ENCODE peak calls at places on chromosomes 6 and 20, in nine cellular contexts. One of them, this sample, is unnamed.
A peak's percentile ranks its signal among the peaks of the same experiment; 100 is the strongest.

GRCh38 chr6:45713981-45714685 is 301.5 kb downstream of the CLIC5 start:
- DNase-seq in stimulated activated CD4-positive, alpha-beta T cell treated with anti-CD3 and anti-CD28 coated beads, Interleukin-1b, Interleukin-23, amount 100 ng/mL, for 48 hours: peak; percentile 32
- DNase-seq in EL: no peak
- DNase-seq in HFF-Myc: no peak
- DNase-seq in C1 segment of cervical spinal cord: no peak
- DNase-seq in amniotic stem cell: no peak
- DNase-seq in GM13976: no peak
- DNase-seq in D341Med: no peak
- DNase-seq in AG04449: no peak
- DNase-seq in this sample: no peak

GRCh38 chr20:25177890-25178321 is 17.6 kb upstream of the ENTPD6 start:
- DNase-seq in stimulated activated CD4-positive, alpha-beta T cell treated with anti-CD3 and anti-CD28 coated beads, Interleukin-1b, Interleukin-23, amount 100 ng/mL, for 48 hours: no peak
- DNase-seq in EL: peak; percentile 66
- DNase-seq in HFF-Myc: no peak
- DNase-seq in C1 segment of cervical spinal cord: no peak
- DNase-seq in amniotic stem cell: no peak
- DNase-seq in GM13976: no peak
- DNase-seq in D341Med: no peak
- DNase-seq in AG04449: no peak
- DNase-seq in this sample: no peak

GRCh38 chr20:47438464-47439381 is 63.0 kb upstream of the NCOA3 start:
- DNase-seq in stimulated activated CD4-positive, alpha-beta T cell treated with anti-CD3 and anti-CD28 coated beads, Interleukin-1b, Interleukin-23, amount 100 ng/mL, for 48 hours: no peak
- DNase-seq in EL: no peak
- DNase-seq in HFF-Myc: no peak
- DNase-seq in C1 segment of cervical spinal cord: no peak
- DNase-seq in amniotic stem cell: no peak
- DNase-seq in GM13976: peak; percentile 79
- DNase-seq in D341Med: no peak
- DNase-seq in AG04449: no peak
- DNase-seq in this sample: no peak

GRCh38 chr6:158050955-158051354 is 69.3 kb downstream of the SYNJ2 start:
- DNase-seq in stimulated activated CD4-positive, alpha-beta T cell treated with anti-CD3 and anti-CD28 coated beads, Interleukin-1b, Interleukin-23, amount 100 ng/mL, for 48 hours: no peak
- DNase-seq in EL: peak; percentile 57
- DNase-seq in HFF-Myc: no peak
- DNase-seq in C1 segment of cervical spinal cord: no peak
- DNase-seq in amniotic stem cell: peak; percentile 17
- DNase-seq in GM13976: no peak
- DNase-seq in D341Med: no peak
- DNase-seq in AG04449: no peak
- DNase-seq in this sample: no peak

GRCh38 chr20:60512436-60512835 is 554.2 kb downstream of the CDH26 start:
- DNase-seq in stimulated activated CD4-positive, alpha-beta T cell treated with anti-CD3 and anti-CD28 coated beads, Interleukin-1b, Interleukin-23, amount 100 ng/mL, for 48 hours: no peak
- DNase-seq in EL: peak; percentile 78
- DNase-seq in HFF-Myc: no peak
- DNase-seq in C1 segment of cervical spinal cord: peak; percentile 1
- DNase-seq in amniotic stem cell: no peak
- DNase-seq in GM13976: no peak
- DNase-seq in D341Med: no peak
- DNase-seq in AG04449: peak; percentile 23
- DNase-seq in this sample: peak; percentile 17

GRCh38 chr6:1181939-1182338 is 130.0 kb upstream of the FOXQ1 start:
- DNase-seq in stimulated activated CD4-positive, alpha-beta T cell treated with anti-CD3 and anti-CD28 coated beads, Interleukin-1b, Interleukin-23, amount 100 ng/mL, for 48 hours: no peak
- DNase-seq in EL: no peak
- DNase-seq in HFF-Myc: no peak
- DNase-seq in C1 segment of cervical spinal cord: no peak
- DNase-seq in amniotic stem cell: no peak
- DNase-seq in GM13976: no peak
- DNase-seq in D341Med: no peak
- DNase-seq in AG04449: no peak
- DNase-seq in this sample: no peak

GRCh38 chr6:6723316-6723715 is 134.8 kb downstream of the LY86 start:
- DNase-seq in stimulated activated CD4-positive, alpha-beta T cell treated with anti-CD3 and anti-CD28 coated beads, Interleukin-1b, Interleukin-23, amount 100 ng/mL, for 48 hours: no peak
- DNase-seq in EL: no peak
- DNase-seq in HFF-Myc: no peak
- DNase-seq in C1 segment of cervical spinal cord: no peak
- DNase-seq in amniotic stem cell: no peak
- DNase-seq in GM13976: no peak
- DNase-seq in D341Med: no peak
- DNase-seq in AG04449: no peak
- DNase-seq in this sample: no peak

GRCh38 chr6:39209360-39209811 is 19.9 kb downstream of the KCNK5 start:
- DNase-seq in stimulated activated CD4-positive, alpha-beta T cell treated with anti-CD3 and anti-CD28 coated beads, Interleukin-1b, Interleukin-23, amount 100 ng/mL, for 48 hours: no peak
- DNase-seq in EL: no peak
- DNase-seq in HFF-Myc: no peak
- DNase-seq in C1 segment of cervical spinal cord: no peak
- DNase-seq in amniotic stem cell: no peak
- DNase-seq in GM13976: no peak
- DNase-seq in D341Med: no peak
- DNase-seq in AG04449: no peak
- DNase-seq in this sample: no peak

GRCh38 chr6:66808771-66809170 is 1101.7 kb upstream of the EYS start:
- DNase-seq in stimulated activated CD4-positive, alpha-beta T cell treated with anti-CD3 and anti-CD28 coated beads, Interleukin-1b, Interleukin-23, amount 100 ng/mL, for 48 hours: no peak
- DNase-seq in EL: no peak
- DNase-seq in HFF-Myc: no peak
- DNase-seq in C1 segment of cervical spinal cord: no peak
- DNase-seq in amniotic stem cell: no peak
- DNase-seq in GM13976: no peak
- DNase-seq in D341Med: no peak
- DNase-seq in AG04449: no peak
- DNase-seq in this sample: no peak

GRCh38 chr6:151014404-151015150 is 149.1 kb downstream of the MTHFD1L start:
- DNase-seq in stimulated activated CD4-positive, alpha-beta T cell treated with anti-CD3 and anti-CD28 coated beads, Interleukin-1b, Interleukin-23, amount 100 ng/mL, for 48 hours: peak; percentile 57
- DNase-seq in EL: peak; percentile 60
- DNase-seq in HFF-Myc: no peak
- DNase-seq in C1 segment of cervical spinal cord: peak; percentile 6
- DNase-seq in amniotic stem cell: no peak
- DNase-seq in GM13976: peak; percentile 66
- DNase-seq in D341Med: peak; percentile 77
- DNase-seq in AG04449: no peak
- DNase-seq in this sample: peak; percentile 62

GRCh38 chr6:96015321-96015790 is 418 bp upstream of the FUT9 start:
- DNase-seq in stimulated activated CD4-positive, alpha-beta T cell treated with anti-CD3 and anti-CD28 coated beads, Interleukin-1b, Interleukin-23, amount 100 ng/mL, for 48 hours: no peak
- DNase-seq in EL: no peak
- DNase-seq in HFF-Myc: no peak
- DNase-seq in C1 segment of cervical spinal cord: peak; percentile 86
- DNase-seq in amniotic stem cell: no peak
- DNase-seq in GM13976: no peak
- DNase-seq in D341Med: no peak
- DNase-seq in AG04449: no peak
- DNase-seq in this sample: no peak

GRCh38 chr20:58706975-58707681 is 14.5 kb downstream of the NPEPL1 start:
- DNase-seq in stimulated activated CD4-positive, alpha-beta T cell treated with anti-CD3 and anti-CD28 coated beads, Interleukin-1b, Interleukin-23, amount 100 ng/mL, for 48 hours: no peak
- DNase-seq in EL: no peak
- DNase-seq in HFF-Myc: no peak
- DNase-seq in C1 segment of cervical spinal cord: no peak
- DNase-seq in amniotic stem cell: no peak
- DNase-seq in GM13976: no peak
- DNase-seq in D341Med: peak; percentile 29
- DNase-seq in AG04449: no peak
- DNase-seq in this sample: no peak

GRCh38 chr6:159988983-159989454 is 20.1 kb downstream of the IGF2R start:
- DNase-seq in stimulated activated CD4-positive, alpha-beta T cell treated with anti-CD3 and anti-CD28 coated beads, Interleukin-1b, Interleukin-23, amount 100 ng/mL, for 48 hours: no peak
- DNase-seq in EL: peak; percentile 69
- DNase-seq in HFF-Myc: no peak
- DNase-seq in C1 segment of cervical spinal cord: no peak
- DNase-seq in amniotic stem cell: no peak
- DNase-seq in GM13976: no peak
- DNase-seq in D341Med: no peak
- DNase-seq in AG04449: no peak
- DNase-seq in this sample: no peak

GRCh38 chr6:116564921-116565872 is 6.1 kb upstream of the RWDD1 start:
- DNase-seq in stimulated activated CD4-positive, alpha-beta T cell treated with anti-CD3 and anti-CD28 coated beads, Interleukin-1b, Interleukin-23, amount 100 ng/mL, for 48 hours: peak; percentile 17
- DNase-seq in EL: peak; percentile 41
- DNase-seq in HFF-Myc: no peak
- DNase-seq in C1 segment of cervical spinal cord: peak; percentile 3
- DNase-seq in amniotic stem cell: no peak
- DNase-seq in GM13976: no peak
- DNase-seq in D341Med: no peak
- DNase-seq in AG04449: no peak
- DNase-seq in this sample: no peak

GRCh38 chr20:61044499-61044898 is 207.6 kb upstream of the CDH4 start:
- DNase-seq in stimulated activated CD4-positive, alpha-beta T cell treated with anti-CD3 and anti-CD28 coated beads, Interleukin-1b, Interleukin-23, amount 100 ng/mL, for 48 hours: no peak
- DNase-seq in EL: no peak
- DNase-seq in HFF-Myc: no peak
- DNase-seq in C1 segment of cervical spinal cord: no peak
- DNase-seq in amniotic stem cell: no peak
- DNase-seq in GM13976: no peak
- DNase-seq in D341Med: no peak
- DNase-seq in AG04449: no peak
- DNase-seq in this sample: no peak

GRCh38 chr6:142746524-142746923 is 198.5 kb downstream of the HIVEP2 start:
- DNase-seq in stimulated activated CD4-positive, alpha-beta T cell treated with anti-CD3 and anti-CD28 coated beads, Interleukin-1b, Interleukin-23, amount 100 ng/mL, for 48 hours: no peak
- DNase-seq in EL: peak; percentile 38
- DNase-seq in HFF-Myc: no peak
- DNase-seq in C1 segment of cervical spinal cord: no peak
- DNase-seq in amniotic stem cell: no peak
- DNase-seq in GM13976: no peak
- DNase-seq in D341Med: peak; percentile 34
- DNase-seq in AG04449: no peak
- DNase-seq in this sample: peak; percentile 36

GRCh38 chr6:92459606-92460005 is 959.8 kb downstream of the EPHA7 start:
- DNase-seq in stimulated activated CD4-positive, alpha-beta T cell treated with anti-CD3 and anti-CD28 coated beads, Interleukin-1b, Interleukin-23, amount 100 ng/mL, for 48 hours: no peak
- DNase-seq in EL: no peak
- DNase-seq in HFF-Myc: no peak
- DNase-seq in C1 segment of cervical spinal cord: no peak
- DNase-seq in amniotic stem cell: no peak
- DNase-seq in GM13976: no peak
- DNase-seq in D341Med: no peak
- DNase-seq in AG04449: no peak
- DNase-seq in this sample: no peak

GRCh38 chr20:45998337-45998736 is 10.4 kb upstream of the MMP9 start:
- DNase-seq in stimulated activated CD4-positive, alpha-beta T cell treated with anti-CD3 and anti-CD28 coated beads, Interleukin-1b, Interleukin-23, amount 100 ng/mL, for 48 hours: no peak
- DNase-seq in EL: no peak
- DNase-seq in HFF-Myc: no peak
- DNase-seq in C1 segment of cervical spinal cord: no peak
- DNase-seq in amniotic stem cell: no peak
- DNase-seq in GM13976: no peak
- DNase-seq in D341Med: no peak
- DNase-seq in AG04449: no peak
- DNase-seq in this sample: no peak

GRCh38 chr6:17031961-17032360 is 69.9 kb upstream of the STMND1 start:
- DNase-seq in stimulated activated CD4-positive, alpha-beta T cell treated with anti-CD3 and anti-CD28 coated beads, Interleukin-1b, Interleukin-23, amount 100 ng/mL, for 48 hours: no peak
- DNase-seq in EL: no peak
- DNase-seq in HFF-Myc: no peak
- DNase-seq in C1 segment of cervical spinal cord: peak; percentile 17
- DNase-seq in amniotic stem cell: no peak
- DNase-seq in GM13976: no peak
- DNase-seq in D341Med: no peak
- DNase-seq in AG04449: no peak
- DNase-seq in this sample: no peak

GRCh38 chr6:112396221-112396620 is 49.1 kb downstream of the RFPL4B start:
- DNase-seq in stimulated activated CD4-positive, alpha-beta T cell treated with anti-CD3 and anti-CD28 coated beads, Interleukin-1b, Interleukin-23, amount 100 ng/mL, for 48 hours: no peak
- DNase-seq in EL: peak; percentile 22
- DNase-seq in HFF-Myc: no peak
- DNase-seq in C1 segment of cervical spinal cord: no peak
- DNase-seq in amniotic stem cell: no peak
- DNase-seq in GM13976: no peak
- DNase-seq in D341Med: no peak
- DNase-seq in AG04449: no peak
- DNase-seq in this sample: peak; percentile 1

GRCh38 chr20:23541330-23541729 is 27.0 kb downstream of the CST9L start:
- DNase-seq in stimulated activated CD4-positive, alpha-beta T cell treated with anti-CD3 and anti-CD28 coated beads, Interleukin-1b, Interleukin-23, amount 100 ng/mL, for 48 hours: no peak
- DNase-seq in EL: no peak
- DNase-seq in HFF-Myc: no peak
- DNase-seq in C1 segment of cervical spinal cord: no peak
- DNase-seq in amniotic stem cell: no peak
- DNase-seq in GM13976: no peak
- DNase-seq in D341Med: no peak
- DNase-seq in AG04449: no peak
- DNase-seq in this sample: no peak

GRCh38 chr20:45044084-45044573 is 56.8 kb downstream of the KCNS1 start:
- DNase-seq in stimulated activated CD4-positive, alpha-beta T cell treated with anti-CD3 and anti-CD28 coated beads, Interleukin-1b, Interleukin-23, amount 100 ng/mL, for 48 hours: peak; percentile 33
- DNase-seq in EL: peak; percentile 82
- DNase-seq in HFF-Myc: peak; percentile 63
- DNase-seq in C1 segment of cervical spinal cord: no peak
- DNase-seq in amniotic stem cell: peak; percentile 68
- DNase-seq in GM13976: peak; percentile 39
- DNase-seq in D341Med: peak; percentile 69
- DNase-seq in AG04449: peak; percentile 36
- DNase-seq in this sample: peak; percentile 75

GRCh38 chr6:88870728-88871330 is 92.6 kb downstream of the RNGTT start:
- DNase-seq in stimulated activated CD4-positive, alpha-beta T cell treated with anti-CD3 and anti-CD28 coated beads, Interleukin-1b, Interleukin-23, amount 100 ng/mL, for 48 hours: peak; percentile 1
- DNase-seq in EL: peak; percentile 57
- DNase-seq in HFF-Myc: no peak
- DNase-seq in C1 segment of cervical spinal cord: no peak
- DNase-seq in amniotic stem cell: no peak
- DNase-seq in GM13976: peak; percentile 16
- DNase-seq in D341Med: peak; percentile 30
- DNase-seq in AG04449: no peak
- DNase-seq in this sample: peak; percentile 55

GRCh38 chr6:113855500-113856010 is 1.6 kb upstream of the MARCKS start:
- DNase-seq in stimulated activated CD4-positive, alpha-beta T cell treated with anti-CD3 and anti-CD28 coated beads, Interleukin-1b, Interleukin-23, amount 100 ng/mL, for 48 hours: no peak
- DNase-seq in EL: peak; percentile 59
- DNase-seq in HFF-Myc: no peak
- DNase-seq in C1 segment of cervical spinal cord: peak; percentile 80
- DNase-seq in amniotic stem cell: no peak
- DNase-seq in GM13976: peak; percentile 31
- DNase-seq in D341Med: no peak
- DNase-seq in AG04449: no peak
- DNase-seq in this sample: peak; percentile 36

GRCh38 chr20:56981301-56981700 is 285.1 kb downstream of the BMP7 start:
- DNase-seq in stimulated activated CD4-positive, alpha-beta T cell treated with anti-CD3 and anti-CD28 coated beads, Interleukin-1b, Interleukin-23, amount 100 ng/mL, for 48 hours: no peak
- DNase-seq in EL: no peak
- DNase-seq in HFF-Myc: no peak
- DNase-seq in C1 segment of cervical spinal cord: no peak
- DNase-seq in amniotic stem cell: no peak
- DNase-seq in GM13976: no peak
- DNase-seq in D341Med: no peak
- DNase-seq in AG04449: no peak
- DNase-seq in this sample: no peak

GRCh38 chr6:39319621-39320369 is 2.7 kb downstream of the KCNK16 start:
- DNase-seq in stimulated activated CD4-positive, alpha-beta T cell treated with anti-CD3 and anti-CD28 coated beads, Interleukin-1b, Interleukin-23, amount 100 ng/mL, for 48 hours: no peak
- DNase-seq in EL: no peak
- DNase-seq in HFF-Myc: no peak
- DNase-seq in C1 segment of cervical spinal cord: no peak
- DNase-seq in amniotic stem cell: no peak
- DNase-seq in GM13976: no peak
- DNase-seq in D341Med: no peak
- DNase-seq in AG04449: no peak
- DNase-seq in this sample: no peak

GRCh38 chr6:20200761-20201160 is 11.5 kb downstream of the MBOAT1 start:
- DNase-seq in stimulated activated CD4-positive, alpha-beta T cell treated with anti-CD3 and anti-CD28 coated beads, Interleukin-1b, Interleukin-23, amount 100 ng/mL, for 48 hours: no peak
- DNase-seq in EL: no peak
- DNase-seq in HFF-Myc: no peak
- DNase-seq in C1 segment of cervical spinal cord: no peak
- DNase-seq in amniotic stem cell: no peak
- DNase-seq in GM13976: no peak
- DNase-seq in D341Med: no peak
- DNase-seq in AG04449: no peak
- DNase-seq in this sample: no peak

GRCh38 chr6:28537509-28538140 is 11.9 kb downstream of the GPX5 start:
- DNase-seq in stimulated activated CD4-positive, alpha-beta T cell treated with anti-CD3 and anti-CD28 coated beads, Interleukin-1b, Interleukin-23, amount 100 ng/mL, for 48 hours: peak; percentile 60
- DNase-seq in EL: peak; percentile 23
- DNase-seq in HFF-Myc: peak; percentile 30
- DNase-seq in C1 segment of cervical spinal cord: no peak
- DNase-seq in amniotic stem cell: no peak
- DNase-seq in GM13976: no peak
- DNase-seq in D341Med: no peak
- DNase-seq in AG04449: no peak
- DNase-seq in this sample: no peak

GRCh38 chr20:13910492-13910891 is 79.9 kb downstream of the SEL1L2 start:
- DNase-seq in stimulated activated CD4-positive, alpha-beta T cell treated with anti-CD3 and anti-CD28 coated beads, Interleukin-1b, Interleukin-23, amount 100 ng/mL, for 48 hours: no peak
- DNase-seq in EL: no peak
- DNase-seq in HFF-Myc: no peak
- DNase-seq in C1 segment of cervical spinal cord: no peak
- DNase-seq in amniotic stem cell: no peak
- DNase-seq in GM13976: no peak
- DNase-seq in D341Med: no peak
- DNase-seq in AG04449: no peak
- DNase-seq in this sample: no peak

GRCh38 chr20:32686530-32687179 is 12.9 kb upstream of the C20orf203 start:
- DNase-seq in stimulated activated CD4-positive, alpha-beta T cell treated with anti-CD3 and anti-CD28 coated beads, Interleukin-1b, Interleukin-23, amount 100 ng/mL, for 48 hours: no peak
- DNase-seq in EL: no peak
- DNase-seq in HFF-Myc: no peak
- DNase-seq in C1 segment of cervical spinal cord: no peak
- DNase-seq in amniotic stem cell: no peak
- DNase-seq in GM13976: no peak
- DNase-seq in D341Med: no peak
- DNase-seq in AG04449: no peak
- DNase-seq in this sample: no peak

GRCh38 chr6:168506460-168506859 is 65.5 kb downstream of the SMOC2 start:
- DNase-seq in stimulated activated CD4-positive, alpha-beta T cell treated with anti-CD3 and anti-CD28 coated beads, Interleukin-1b, Interleukin-23, amount 100 ng/mL, for 48 hours: no peak
- DNase-seq in EL: no peak
- DNase-seq in HFF-Myc: no peak
- DNase-seq in C1 segment of cervical spinal cord: no peak
- DNase-seq in amniotic stem cell: no peak
- DNase-seq in GM13976: no peak
- DNase-seq in D341Med: no peak
- DNase-seq in AG04449: no peak
- DNase-seq in this sample: no peak